ENCODE peak calls at places on chromosomes 16 and 17, in four cellular contexts. U is stomach, O is caudate nucleus, L is HCT116. F is an unnamed sample.

GRCh38 chr16:89017956-89018604 is 41.1 kb upstream of the CBFA2T3 start:
- DNase-seq in U (no peak), O (no peak), L (no peak), F (no peak)

GRCh38 chr17:1431631-1432104 is 24.4 kb downstream of the CRK start:
- DNase-seq in U (no peak), O (no peak), L (no peak), F (no peak)

GRCh38 chr17:55144518-55144917 is 120.2 kb upstream of the HLF start:
- DNase-seq in U (no peak), O (no peak), L (no peak), F (no peak)

GRCh38 chr17:28460901-28461300 is 12.5 kb upstream of the SLC13A2 start:
- DNase-seq in U (no peak), O (no peak), L (no peak), F (no peak)

GRCh38 chr16:12319464-12320030 is 343.0 kb downstream of the SNX29 start:
- DNase-seq in U (peak), O (no peak), L (no peak), F (no peak)

GRCh38 chr17:27976331-27976730 is 66.1 kb upstream of the NLK start:
- DNase-seq in U (no peak), O (no peak), L (no peak), F (no peak)

GRCh38 chr17:12983986-12984932 is 33.6 kb downstream of the ELAC2 start:
- DNase-seq in U (no peak), O (no peak), L (no peak), F (no peak)

GRCh38 chr17:58318065-58318481 is 10.5 kb downstream of the TSPOAP1 start:
- DNase-seq in U (no peak), O (no peak), L (no peak), F (no peak)

GRCh38 chr16:88456356-88457292 is 3.5 kb downstream of the ZFPM1 start:
- DNase-seq in U (no peak), O (no peak), L (no peak), F (no peak)

GRCh38 chr16:2282866-2283555 is 15.1 kb upstream of the RNPS1 start:
- DNase-seq in U (no peak), O (no peak), L (no peak), F (no peak)

GRCh38 chr17:6085812-6086211 is 15.6 kb downstream of the WSCD1 start:
- DNase-seq in U (peak), O (no peak), L (no peak), F (no peak)

GRCh38 chr16:31301708-31302400 is 42.1 kb downstream of the ITGAM start:
- DNase-seq in U (no peak), O (no peak), L (no peak), F (no peak)

GRCh38 chr16:24328835-24329418 is 72.8 kb downstream of the CACNG3 start:
- DNase-seq in U (no peak), O (peak), L (no peak), F (no peak)

GRCh38 chr17:73062726-73063125 is 29.8 kb downstream of the SLC39A11 start:
- DNase-seq in U (no peak), O (no peak), L (no peak), F (no peak)

GRCh38 chr17:67479119-67479517 is 102.0 kb downstream of the PITPNC1 start:
- DNase-seq in U (no peak), O (no peak), L (no peak), F (no peak)
- H3K27ac ChIP-seq in U (peak), O (peak), L (no peak), F (peak)

DNA sequence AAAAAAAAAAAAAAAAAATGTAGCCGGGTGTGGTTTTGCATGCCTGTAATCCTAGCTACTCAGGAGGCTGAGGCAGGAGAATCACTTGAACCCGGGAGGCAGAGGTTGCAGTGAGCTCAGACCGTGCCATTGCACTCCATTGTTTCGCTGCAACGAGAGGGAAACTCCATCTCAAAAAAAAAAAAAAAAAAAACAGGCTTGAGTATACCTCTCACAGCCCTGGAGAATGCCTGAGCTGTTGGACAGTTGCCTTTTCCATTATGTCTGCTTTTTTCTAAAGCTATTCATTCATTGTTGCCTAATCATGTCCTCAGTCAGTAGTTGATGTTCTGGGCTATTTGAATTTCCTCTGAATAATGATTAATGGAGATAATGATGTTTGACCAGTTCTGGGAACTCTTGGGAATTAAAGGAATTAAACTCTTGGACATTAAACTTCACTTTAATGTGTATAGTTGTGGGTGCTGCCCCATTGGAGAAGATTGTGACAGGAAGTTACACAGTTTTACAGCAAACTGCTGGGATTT is 11.8 kb downstream of the HMOX2 start:
- DNase-seq in U (peak), O (no peak), L (no peak), F (no peak)
- H3K27ac ChIP-seq in U (peak), O (no peak), L (peak), F (no peak)

GRCh38 chr17:78375401-78376079 is 2.9 kb upstream of the PGS1 start:
- DNase-seq in U (no peak), O (no peak), L (no peak), F (no peak)
- H3K27ac ChIP-seq in U (peak), O (no peak), L (no peak), F (no peak)

GRCh38 chr17:17817552-17817947 is 19.2 kb downstream of the SREBF1 start:
- DNase-seq in U (no peak), O (no peak), L (no peak), F (no peak)
- H3K27ac ChIP-seq in U (no peak), O (peak), L (peak), F (peak)

GRCh38 chr17:60641126-60641525 is 36.5 kb upstream of the BCAS3 start:
- DNase-seq in U (no peak), O (no peak), L (no peak), F (no peak)

GRCh38 chr17:60637683-60638082 is 37.7 kb downstream of the PPM1D start:
- DNase-seq in U (no peak), O (no peak), L (no peak), F (no peak)

GRCh38 chr17:60640503-60640902 is 37.1 kb upstream of the BCAS3 start:
- DNase-seq in U (no peak), O (no peak), L (no peak), F (no peak)

GRCh38 chr17:60639019-60639330 is 38.7 kb upstream of the BCAS3 start:
- DNase-seq in U (no peak), O (no peak), L (no peak), F (no peak)

DNA sequence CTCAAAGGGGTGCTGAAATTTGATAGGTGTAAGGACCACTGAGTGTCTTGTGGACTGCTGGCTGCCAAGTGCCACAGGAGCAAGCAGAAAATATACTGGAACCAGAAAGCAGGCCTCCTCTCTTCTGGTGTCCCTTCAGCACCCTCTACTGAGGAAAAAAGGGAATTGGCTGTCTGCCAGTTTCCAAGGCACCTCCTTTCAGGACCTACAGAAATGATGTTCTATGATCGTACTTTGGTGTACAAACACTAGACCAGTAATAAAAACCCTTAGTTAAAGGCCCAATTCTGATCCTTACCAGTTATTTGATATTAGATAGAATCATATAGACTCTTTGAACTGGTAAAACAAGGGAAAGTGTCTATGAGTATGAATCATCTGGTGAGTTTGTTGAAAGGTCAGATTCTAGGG is 35.8 kb upstream of the BCAS3 start:
- DNase-seq in U (peak), O (peak), L (peak), F (peak)
- H3K27ac ChIP-seq in U (no peak), O (no peak), L (no peak), F (peak)

GRCh38 chr17:71180801-71181385 is 939.9 kb upstream of the SOX9 start:
- DNase-seq in U (no peak), O (no peak), L (no peak), F (no peak)
- H3K27ac ChIP-seq in U (no peak), O (no peak), L (no peak), F (no peak)

GRCh38 chr16:22347100-22347820 is 27.2 kb downstream of the CDR2 start:
- DNase-seq in U (no peak), O (no peak), L (no peak), F (peak)
- H3K27ac ChIP-seq in U (no peak), O (no peak), L (no peak), F (no peak)

GRCh38 chr16:4372578-4373355 is 1.1 kb downstream of the VASN start:
- DNase-seq in U (peak), O (peak), L (no peak), F (no peak)
- H3K27ac ChIP-seq in U (peak), O (peak), L (peak), F (peak)